ENCODE peak calls at places on chromosomes 5 and 9, in eight cellular contexts. One of them, this sample, is unnamed.

GRCh38 chr9:7027996-7028395 is 270.2 kb downstream of the KDM4C start:
- DNase-seq in right lobe of liver: no peak
- DNase-seq in uterus: no peak
- DNase-seq in CD8-positive, alpha-beta memory T cell: no peak
- DNase-seq in upper lobe of left lung: no peak
- DNase-seq in CD8-positive, alpha-beta T cell: no peak
- DNase-seq in prostate gland: no peak
- DNase-seq in small intestine: no peak
- DNase-seq in this sample: no peak

GRCh38 chr9:26597542-26597941 is 295.1 kb downstream of the CAAP1 start:
- DNase-seq in uterus: no peak
- DNase-seq in small intestine: no peak
- DNase-seq in prostate gland: no peak
- DNase-seq in right lobe of liver: no peak
- DNase-seq in CD8-positive, alpha-beta memory T cell: no peak
- DNase-seq in upper lobe of left lung: no peak
- DNase-seq in CD8-positive, alpha-beta T cell: no peak
- DNase-seq in this sample: no peak

GRCh38 chr5:135371738-135372232 is 27.2 kb downstream of the MACROH2A1 start:
- DNase-seq in upper lobe of left lung: no peak
- DNase-seq in CD8-positive, alpha-beta T cell: no peak
- DNase-seq in right lobe of liver: no peak
- DNase-seq in prostate gland: no peak
- DNase-seq in uterus: no peak
- DNase-seq in CD8-positive, alpha-beta memory T cell: no peak
- DNase-seq in small intestine: no peak
- DNase-seq in this sample: no peak

GRCh38 chr9:107600060-107600573 is 110.5 kb upstream of the KLF4 start:
- DNase-seq in uterus: peak; percentile 65
- DNase-seq in CD8-positive, alpha-beta T cell: no peak
- DNase-seq in CD8-positive, alpha-beta memory T cell: no peak
- DNase-seq in upper lobe of left lung: no peak
- DNase-seq in small intestine: peak; percentile 49
- DNase-seq in right lobe of liver: no peak
- DNase-seq in prostate gland: peak; percentile 50
- DNase-seq in this sample: no peak

GRCh38 chr9:6827370-6827949 is 69.7 kb downstream of the KDM4C start:
- DNase-seq in uterus: no peak
- DNase-seq in small intestine: peak; percentile 44
- DNase-seq in right lobe of liver: no peak
- DNase-seq in upper lobe of left lung: no peak
- DNase-seq in prostate gland: no peak
- DNase-seq in CD8-positive, alpha-beta memory T cell: no peak
- DNase-seq in CD8-positive, alpha-beta T cell: no peak
- DNase-seq in this sample: no peak

GRCh38 chr5:144198386-144198785 is 27.7 kb downstream of the KCTD16 start:
- DNase-seq in upper lobe of left lung: no peak
- DNase-seq in CD8-positive, alpha-beta memory T cell: no peak
- DNase-seq in CD8-positive, alpha-beta T cell: no peak
- DNase-seq in uterus: no peak
- DNase-seq in prostate gland: no peak
- DNase-seq in right lobe of liver: no peak
- DNase-seq in small intestine: no peak
- DNase-seq in this sample: no peak

GRCh38 chr9:15349892-15350761 is 43.1 kb upstream of the TTC39B start:
- DNase-seq in CD8-positive, alpha-beta T cell: no peak
- DNase-seq in CD8-positive, alpha-beta memory T cell: no peak
- DNase-seq in uterus: no peak
- DNase-seq in prostate gland: no peak
- DNase-seq in upper lobe of left lung: no peak
- DNase-seq in right lobe of liver: no peak
- DNase-seq in small intestine: peak; percentile 47
- DNase-seq in this sample: no peak

GRCh38 chr5:109370343-109370742 is 39.4 kb downstream of the PJA2 start:
- DNase-seq in small intestine: no peak
- DNase-seq in upper lobe of left lung: no peak
- DNase-seq in right lobe of liver: no peak
- DNase-seq in prostate gland: no peak
- DNase-seq in uterus: no peak
- DNase-seq in CD8-positive, alpha-beta T cell: no peak
- DNase-seq in CD8-positive, alpha-beta memory T cell: no peak
- DNase-seq in this sample: no peak

GRCh38 chr5:22709743-22710142 is 143.4 kb downstream of the CDH12 start:
- DNase-seq in CD8-positive, alpha-beta T cell: no peak
- DNase-seq in CD8-positive, alpha-beta memory T cell: no peak
- DNase-seq in upper lobe of left lung: no peak
- DNase-seq in uterus: no peak
- DNase-seq in small intestine: no peak
- DNase-seq in right lobe of liver: no peak
- DNase-seq in prostate gland: no peak
- DNase-seq in this sample: no peak

GRCh38 chr9:14838701-14839100 is 71.5 kb downstream of the FREM1 start:
- DNase-seq in prostate gland: no peak
- DNase-seq in CD8-positive, alpha-beta memory T cell: no peak
- DNase-seq in CD8-positive, alpha-beta T cell: no peak
- DNase-seq in uterus: no peak
- DNase-seq in upper lobe of left lung: no peak
- DNase-seq in right lobe of liver: no peak
- DNase-seq in small intestine: no peak
- DNase-seq in this sample: no peak

GRCh38 chr5:7261049-7261448 is 134.9 kb upstream of the ADCY2 start:
- DNase-seq in small intestine: peak; percentile 83
- DNase-seq in right lobe of liver: no peak
- DNase-seq in CD8-positive, alpha-beta T cell: no peak
- DNase-seq in upper lobe of left lung: no peak
- DNase-seq in uterus: no peak
- DNase-seq in prostate gland: peak; percentile 22
- DNase-seq in CD8-positive, alpha-beta memory T cell: no peak
- DNase-seq in this sample: no peak

GRCh38 chr9:21750021-21750735 is 52.3 kb upstream of the MTAP start:
- DNase-seq in upper lobe of left lung: no peak
- DNase-seq in small intestine: no peak
- DNase-seq in CD8-positive, alpha-beta T cell: no peak
- DNase-seq in right lobe of liver: no peak
- DNase-seq in CD8-positive, alpha-beta memory T cell: no peak
- DNase-seq in prostate gland: no peak
- DNase-seq in uterus: no peak
- DNase-seq in this sample: no peak

GRCh38 chr5:128869970-128870747 is 95.1 kb upstream of the SLC27A6 start:
- DNase-seq in upper lobe of left lung: no peak
- DNase-seq in right lobe of liver: no peak
- DNase-seq in uterus: no peak
- DNase-seq in prostate gland: no peak
- DNase-seq in CD8-positive, alpha-beta memory T cell: no peak
- DNase-seq in small intestine: no peak
- DNase-seq in CD8-positive, alpha-beta T cell: no peak
- DNase-seq in this sample: no peak

GRCh38 chr9:116337015-116337414 is 183.4 kb downstream of the PAPPA start:
- DNase-seq in uterus: no peak
- DNase-seq in right lobe of liver: no peak
- DNase-seq in upper lobe of left lung: no peak
- DNase-seq in prostate gland: no peak
- DNase-seq in CD8-positive, alpha-beta memory T cell: no peak
- DNase-seq in small intestine: no peak
- DNase-seq in CD8-positive, alpha-beta T cell: no peak
- DNase-seq in this sample: no peak

GRCh38 chr5:94057217-94057616 is 315.8 kb upstream of the POU5F2 start:
- DNase-seq in right lobe of liver: no peak
- DNase-seq in prostate gland: no peak
- DNase-seq in small intestine: no peak
- DNase-seq in upper lobe of left lung: no peak
- DNase-seq in CD8-positive, alpha-beta T cell: no peak
- DNase-seq in CD8-positive, alpha-beta memory T cell: no peak
- DNase-seq in uterus: no peak
- DNase-seq in this sample: no peak

GRCh38 chr9:127451681-127452480 is 571 bp downstream of the LRSAM1 start:
- DNase-seq in CD8-positive, alpha-beta memory T cell: peak; percentile 64
- DNase-seq in prostate gland: peak; percentile 46
- DNase-seq in CD8-positive, alpha-beta T cell: peak; percentile 50
- DNase-seq in upper lobe of left lung: peak; percentile 53
- DNase-seq in right lobe of liver: peak; percentile 54
- DNase-seq in small intestine: peak; percentile 59
- DNase-seq in uterus: peak; percentile 63
- DNase-seq in this sample: peak; percentile 34

GRCh38 chr5:57776035-57776434 is 293.4 kb upstream of the ACTBL2 start:
- DNase-seq in upper lobe of left lung: no peak
- DNase-seq in CD8-positive, alpha-beta T cell: no peak
- DNase-seq in uterus: no peak
- DNase-seq in prostate gland: no peak
- DNase-seq in right lobe of liver: no peak
- DNase-seq in small intestine: no peak
- DNase-seq in CD8-positive, alpha-beta memory T cell: no peak
- DNase-seq in this sample: no peak

GRCh38 chr5:159826351-159827222 is 89.7 kb upstream of the ADRA1B start:
- DNase-seq in CD8-positive, alpha-beta T cell: no peak
- DNase-seq in CD8-positive, alpha-beta memory T cell: no peak
- DNase-seq in right lobe of liver: no peak
- DNase-seq in prostate gland: no peak
- DNase-seq in uterus: no peak
- DNase-seq in small intestine: no peak
- DNase-seq in upper lobe of left lung: peak; percentile 89
- DNase-seq in this sample: no peak

GRCh38 chr9:130746434-130747212 is 53.0 kb downstream of the EXOSC2 start:
- DNase-seq in CD8-positive, alpha-beta T cell: no peak
- DNase-seq in uterus: no peak
- DNase-seq in prostate gland: no peak
- DNase-seq in right lobe of liver: no peak
- DNase-seq in small intestine: no peak
- DNase-seq in upper lobe of left lung: no peak
- DNase-seq in CD8-positive, alpha-beta memory T cell: no peak
- DNase-seq in this sample: no peak

GRCh38 chr9:10479172-10479571 is 133.6 kb downstream of the PTPRD start:
- DNase-seq in upper lobe of left lung: no peak
- DNase-seq in CD8-positive, alpha-beta T cell: no peak
- DNase-seq in small intestine: no peak
- DNase-seq in prostate gland: no peak
- DNase-seq in CD8-positive, alpha-beta memory T cell: no peak
- DNase-seq in uterus: no peak
- DNase-seq in right lobe of liver: no peak
- DNase-seq in this sample: no peak

GRCh38 chr5:142405814-142406395 is 81.1 kb upstream of the SPRY4 start:
- DNase-seq in upper lobe of left lung: no peak
- DNase-seq in prostate gland: no peak
- DNase-seq in right lobe of liver: no peak
- DNase-seq in CD8-positive, alpha-beta T cell: no peak
- DNase-seq in small intestine: no peak
- DNase-seq in CD8-positive, alpha-beta memory T cell: no peak
- DNase-seq in uterus: no peak
- DNase-seq in this sample: no peak

GRCh38 chr5:61332369-61332745 is 299 bp downstream of the ZSWIM6 start:
- DNase-seq in uterus: no peak
- DNase-seq in CD8-positive, alpha-beta memory T cell: peak; percentile 69
- DNase-seq in upper lobe of left lung: peak; percentile 33
- DNase-seq in prostate gland: peak; percentile 25
- DNase-seq in small intestine: no peak
- DNase-seq in right lobe of liver: peak; percentile 58
- DNase-seq in CD8-positive, alpha-beta T cell: peak; percentile 38
- DNase-seq in this sample: no peak

GRCh38 chr5:80308526-80308925 is 11.3 kb upstream of the SPZ1 start:
- DNase-seq in prostate gland: no peak
- DNase-seq in uterus: no peak
- DNase-seq in right lobe of liver: no peak
- DNase-seq in CD8-positive, alpha-beta memory T cell: no peak
- DNase-seq in small intestine: no peak
- DNase-seq in CD8-positive, alpha-beta T cell: no peak
- DNase-seq in upper lobe of left lung: no peak
- DNase-seq in this sample: no peak

GRCh38 chr5:112109331-112109993 is 309.6 kb downstream of the EPB41L4A start:
- DNase-seq in small intestine: peak; percentile 2
- DNase-seq in right lobe of liver: peak; percentile 75
- DNase-seq in upper lobe of left lung: peak; percentile 87
- DNase-seq in uterus: peak; percentile 45
- DNase-seq in prostate gland: no peak
- DNase-seq in CD8-positive, alpha-beta T cell: no peak
- DNase-seq in CD8-positive, alpha-beta memory T cell: no peak
- DNase-seq in this sample: no peak
- H3K27ac ChIP-seq in small intestine: no peak overlapping the region
- H3K27ac ChIP-seq in right lobe of liver: no peak overlapping the region
- H3K27ac ChIP-seq in upper lobe of left lung: no peak overlapping the region
- H3K27ac ChIP-seq in uterus: no peak overlapping the region
- H3K27ac ChIP-seq in prostate gland: no peak overlapping the region
- H3K27ac ChIP-seq in CD8-positive, alpha-beta T cell: no peak overlapping the region
- H3K27ac ChIP-seq in CD8-positive, alpha-beta memory T cell: no peak overlapping the region
- H3K27ac ChIP-seq in this sample: no peak overlapping the region

GRCh38 chr9:129182625-129183494 is 4.8 kb upstream of the IER5L start:
- DNase-seq in upper lobe of left lung: no peak
- DNase-seq in uterus: no peak
- DNase-seq in CD8-positive, alpha-beta T cell: no peak
- DNase-seq in small intestine: peak; percentile 54
- DNase-seq in prostate gland: no peak
- DNase-seq in CD8-positive, alpha-beta memory T cell: no peak
- DNase-seq in right lobe of liver: peak; percentile 55
- DNase-seq in this sample: no peak
- H3K27ac ChIP-seq in upper lobe of left lung: no peak overlapping the region
- H3K27ac ChIP-seq in uterus: no peak overlapping the region
- H3K27ac ChIP-seq in CD8-positive, alpha-beta T cell: no peak overlapping the region
- H3K27ac ChIP-seq in small intestine: peak overlapping the region; percentile 61
- H3K27ac ChIP-seq in prostate gland: no peak overlapping the region
- H3K27ac ChIP-seq in CD8-positive, alpha-beta memory T cell: no peak overlapping the region
- H3K27ac ChIP-seq in right lobe of liver: no peak overlapping the region
- H3K27ac ChIP-seq in this sample: no peak overlapping the region

GRCh38 chr9:85741875-85742629 is at the start of gene AGTPBP1:
- DNase-seq in small intestine: peak; percentile 92
- DNase-seq in prostate gland: peak; percentile 95
- DNase-seq in uterus: peak; percentile 94
- DNase-seq in right lobe of liver: peak; percentile 99
- DNase-seq in upper lobe of left lung: peak; percentile 97
- DNase-seq in CD8-positive, alpha-beta T cell: peak; percentile 97
- DNase-seq in CD8-positive, alpha-beta memory T cell: peak; percentile 97
- DNase-seq in this sample: peak; percentile 90

GRCh38 chr9:85742630-85742928 is 825 bp upstream of the AGTPBP1 start:
- DNase-seq in prostate gland: no peak
- DNase-seq in small intestine: peak; percentile 15
- DNase-seq in upper lobe of left lung: no peak
- DNase-seq in right lobe of liver: no peak
- DNase-seq in CD8-positive, alpha-beta memory T cell: no peak
- DNase-seq in CD8-positive, alpha-beta T cell: no peak
- DNase-seq in uterus: no peak
- DNase-seq in this sample: no peak

GRCh38 chr9:85741112-85741874 is 461 bp downstream of the AGTPBP1 start:
- DNase-seq in upper lobe of left lung: peak; percentile 58
- DNase-seq in CD8-positive, alpha-beta T cell: peak; percentile 80
- DNase-seq in uterus: no peak
- DNase-seq in right lobe of liver: no peak
- DNase-seq in prostate gland: peak; percentile 28
- DNase-seq in small intestine: no peak
- DNase-seq in CD8-positive, alpha-beta memory T cell: peak; percentile 77
- DNase-seq in this sample: peak; percentile 73

GRCh38 chr9:85740821-85741111 is 988 bp downstream of the AGTPBP1 start:
- DNase-seq in prostate gland: no peak
- DNase-seq in CD8-positive, alpha-beta memory T cell: no peak
- DNase-seq in CD8-positive, alpha-beta T cell: no peak
- DNase-seq in right lobe of liver: no peak
- DNase-seq in uterus: no peak
- DNase-seq in upper lobe of left lung: no peak
- DNase-seq in small intestine: peak; percentile 42
- DNase-seq in this sample: no peak

GRCh38 chr9:85738509-85738908 is 3.2 kb downstream of the AGTPBP1 start:
- DNase-seq in CD8-positive, alpha-beta T cell: no peak
- DNase-seq in CD8-positive, alpha-beta memory T cell: no peak
- DNase-seq in small intestine: no peak
- DNase-seq in uterus: no peak
- DNase-seq in upper lobe of left lung: no peak
- DNase-seq in prostate gland: no peak
- DNase-seq in right lobe of liver: no peak
- DNase-seq in this sample: no peak
- H3K27ac ChIP-seq in CD8-positive, alpha-beta T cell: no peak overlapping the region
- H3K27ac ChIP-seq in CD8-positive, alpha-beta memory T cell: no peak overlapping the region
- H3K27ac ChIP-seq in small intestine: no peak overlapping the region
- H3K27ac ChIP-seq in uterus: no peak overlapping the region
- H3K27ac ChIP-seq in upper lobe of left lung: no peak overlapping the region
- H3K27ac ChIP-seq in prostate gland: no peak overlapping the region
- H3K27ac ChIP-seq in right lobe of liver: no peak overlapping the region
- H3K27ac ChIP-seq in this sample: no peak overlapping the region

GRCh38 chr9:121206516-121207370 is 5.1 kb upstream of the RAB14 start:
- DNase-seq in CD8-positive, alpha-beta memory T cell: no peak
- DNase-seq in prostate gland: no peak
- DNase-seq in CD8-positive, alpha-beta T cell: no peak
- DNase-seq in upper lobe of left lung: no peak
- DNase-seq in small intestine: no peak
- DNase-seq in right lobe of liver: no peak
- DNase-seq in uterus: no peak
- DNase-seq in this sample: no peak
- H3K27ac ChIP-seq in CD8-positive, alpha-beta memory T cell: no peak overlapping the region
- H3K27ac ChIP-seq in prostate gland: no peak overlapping the region
- H3K27ac ChIP-seq in CD8-positive, alpha-beta T cell: no peak overlapping the region
- H3K27ac ChIP-seq in upper lobe of left lung: no peak overlapping the region
- H3K27ac ChIP-seq in small intestine: no peak overlapping the region
- H3K27ac ChIP-seq in right lobe of liver: no peak overlapping the region
- H3K27ac ChIP-seq in uterus: no peak overlapping the region
- H3K27ac ChIP-seq in this sample: no peak overlapping the region

This sample was measured in substantia nigra.